ENCODE peak calls at places on chromosome X, in four cellular contexts. I is thoracic aorta, T is heart left ventricle, W is tibial nerve. F is an unnamed sample. For H3K4me1, the result is how much of the 10 kb centered on the place peaks cover.

GRCh38 chrX:39409246-39409917 is 608.1 kb downstream of the MID1IP1 start:
- DNase-seq in I (no peak), W (no peak), T (no peak), F (no peak)

GRCh38 chrX:74371823-74372222 is 49.5 kb upstream of the SLC16A2 start:
- DNase-seq in W (no peak), T (no peak), I (no peak), F (no peak)

GRCh38 chrX:68894513-68895338 is 65.9 kb downstream of the EFNB1 start:
- DNase-seq in T (peak), W (peak), I (peak), F (peak)

GRCh38 chrX:1587161-1587560 is 4.2 kb upstream of the AKAP17A start:
- DNase-seq in T (no peak), W (no peak), I (no peak), F (no peak)

GRCh38 chrX:72094894-72095293 is 36.8 kb downstream of the RTL5 start:
- DNase-seq in T (peak), W (no peak), I (no peak), F (no peak)

GRCh38 chrX:110965409-110965808 is 130.6 kb upstream of the PAK3 start:
- DNase-seq in W (no peak), T (no peak), I (no peak), F (no peak)

GRCh38 chrX:1564750-1565683 is 26.4 kb upstream of the AKAP17A start:
- DNase-seq in W (no peak), I (no peak), T (no peak), F (no peak)

GRCh38 chrX:135707880-135708279 is 5.6 kb upstream of the CT45A1 start:
- DNase-seq in T (no peak), W (no peak), I (no peak), F (no peak)

GRCh38 chrX:17375631-17376380 is 806 bp downstream of the NHS start:
- DNase-seq in W (no peak), T (peak), I (no peak), F (no peak)

GRCh38 chrX:80181079-80181478 is 166.5 kb downstream of the TBX22 start:
- DNase-seq in T (no peak), W (no peak), I (no peak), F (no peak)

GRCh38 chrX:120514236-120514635 is 45.1 kb upstream of the LAMP2 start:
- DNase-seq in T (no peak), I (no peak), W (no peak), F (no peak)

GRCh38 chrX:46407036-46407752 is 138.0 kb downstream of the ZNF674 start:
- DNase-seq in W (no peak), I (no peak), T (no peak), F (no peak)

GRCh38 chrX:69988955-69989394 is 60.8 kb downstream of the AWAT2 start:
- DNase-seq in T (peak), I (no peak), W (no peak), F (no peak)

GRCh38 chrX:64204701-64205440 is 637 bp downstream of the AMER1 start:
- DNase-seq in I (no peak), W (peak), T (peak), F (peak)

GRCh38 chrX:74286950-74287349 is 17.0 kb upstream of the ZCCHC13 start:
- DNase-seq in W (no peak), I (no peak), T (no peak), F (no peak)

GRCh38 chrX:150084474-150085229 is 146.4 kb upstream of the EOLA2 start:
- DNase-seq in W (no peak), T (no peak), I (no peak), F (no peak)

GRCh38 chrX:78019586-78020483 is 50.4 kb upstream of the PGAM4 start:
- DNase-seq in I (no peak), W (no peak), T (no peak), F (no peak)

GRCh38 chrX:1215123-1215823 is 2.8 kb upstream of the CRLF2 start:
- DNase-seq in W (no peak), T (no peak), I (no peak), F (no peak)

GRCh38 chrX:138858438-138858837 is 146.9 kb upstream of the FGF13 start:
- DNase-seq in T (no peak), I (no peak), W (no peak), F (no peak)

GRCh38 chrX:49761481-49761880 is 65.7 kb upstream of the PAGE1 start:
- DNase-seq in T (no peak), W (no peak), I (no peak), F (no peak)

GRCh38 chrX:144791298-144791697 is 456.0 kb upstream of the SPANXN1 start:
- DNase-seq in T (no peak), I (no peak), W (no peak), F (no peak)

GRCh38 chrX:151750511-151750910 is 16.0 kb downstream of the CNGA2 start:
- DNase-seq in T (no peak), I (no peak), W (no peak), F (no peak)

GRCh38 chrX:130878350-130879341 is 24.4 kb downstream of the ENOX2 start:
- DNase-seq in I (no peak), W (no peak), T (no peak), F (no peak)

GRCh38 chrX:13533726-13534125 is 35.7 kb upstream of the EGFL6 start:
- DNase-seq in T (no peak), I (no peak), W (no peak), F (no peak)

GRCh38 chrX:23953908-23954269 is 46.1 kb downstream of the CXorf58 start:
- DNase-seq in W (no peak), T (no peak), I (no peak), F (no peak)

GRCh38 chrX:137051978-137052640 is 18.3 kb upstream of the GPR101 start:
- DNase-seq in T (peak), I (no peak), W (peak), F (peak)

GRCh38 chrX:100410083-100410590 is at the start of gene PCDH19:
- DNase-seq in I (no peak), T (peak), W (peak), F (peak)

GRCh38 chrX:72255445-72255844 is 16.6 kb upstream of the ERCC6L start:
- DNase-seq in W (no peak), I (no peak), T (no peak), F (no peak)

GRCh38 chrX:88828011-88828410 is 81.0 kb downstream of the CPXCR1 start:
- DNase-seq in I (no peak), W (no peak), T (no peak), F (no peak)

GRCh38 chrX:142250502-142250901 is 45.4 kb upstream of the MAGEC2 start:
- DNase-seq in W (no peak), T (no peak), I (no peak), F (no peak)

GRCh38 chrX:18833071-18833731 is 125.8 kb downstream of the PPEF1 start:
- DNase-seq in T (peak), I (peak), W (peak), F (peak)

GRCh38 chrX:85851418-85851817 is 195.9 kb downstream of the CHM start:
- DNase-seq in W (no peak), T (no peak), I (no peak), F (no peak)

GRCh38 chrX:114932550-114932949 is 84.9 kb downstream of the IL13RA2 start:
- DNase-seq in W (no peak), I (no peak), T (no peak), F (no peak)

GRCh38 chrX:3160771-3161170 is 119.5 kb downstream of the ARSF start:
- DNase-seq in W (no peak), I (no peak), T (no peak), F (no peak)

GRCh38 chrX:129717902-129718301 is 20.9 kb upstream of the XPNPEP2 start:
- DNase-seq in I (peak), W (peak), T (no peak), F (peak)

GRCh38 chrX:114583646-114584433 is at the start of gene HTR2C:
- DNase-seq in I (no peak), W (no peak), T (no peak), F (no peak)

GRCh38 chrX:2608638-2609430 is 82.3 kb upstream of the CD99 start:
- DNase-seq in T (peak), W (peak), I (peak), F (peak)

GRCh38 chrX:43756076-43756475 is 100.0 kb downstream of the MAOA start:
- DNase-seq in T (no peak), W (no peak), I (no peak), F (no peak)
- TF ChIP-seq CTCF in T (no peak), W (no peak), I (no peak), F (no peak)

GRCh38 chrX:57595381-57595811 is 3.6 kb downstream of the ZXDB start:
- DNase-seq in W (no peak), I (no peak), T (no peak), F (peak)

DNA sequence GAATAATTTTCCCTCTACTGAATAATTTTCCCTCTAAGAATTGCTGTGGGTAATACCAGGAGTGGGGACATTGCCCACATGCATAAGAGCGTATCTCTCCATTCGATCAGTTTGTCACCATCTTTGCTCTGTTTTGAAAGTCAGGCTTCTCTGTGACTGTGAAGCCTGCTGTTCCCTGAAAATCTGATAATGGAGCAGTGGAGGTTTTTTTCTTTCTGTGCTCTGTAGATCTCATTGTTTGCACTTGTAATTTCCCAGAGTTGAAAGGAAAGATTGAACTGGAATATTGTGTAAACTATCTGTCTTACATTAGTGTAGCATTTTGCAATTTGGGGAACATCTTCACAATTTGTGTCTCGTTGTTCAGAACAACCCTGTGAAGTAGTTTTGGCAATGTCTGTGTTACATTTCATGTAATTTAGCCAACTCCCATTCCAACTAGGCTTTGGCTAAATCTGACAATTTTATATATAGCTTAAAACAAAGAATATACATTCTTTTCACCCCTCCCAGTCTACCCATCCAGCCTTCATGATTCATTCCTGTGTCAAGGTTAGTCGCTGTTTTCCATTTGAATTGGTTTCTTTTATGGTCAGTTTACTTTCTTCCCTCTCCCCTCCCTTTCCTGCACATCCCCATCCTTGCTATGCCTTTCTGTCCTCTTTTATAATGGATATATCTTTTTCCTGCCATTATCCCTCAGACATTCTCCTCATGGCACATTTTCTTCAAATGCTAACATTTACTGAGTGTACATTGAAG is 4.5 kb downstream of the ZXDB start:
- DNase-seq in T (no peak), I (no peak), W (no peak), F (no peak)
- H3K27ac ChIP-seq in T (peak), I (peak), W (peak), F (peak)

GRCh38 chrX:41118156-41118555 is 32.9 kb downstream of the USP9X start:
- DNase-seq in T (no peak), W (no peak), I (no peak), F (no peak)

GRCh38 chrX:41122664-41123257 is 37.5 kb downstream of the USP9X start:
- DNase-seq in T (no peak), W (no peak), I (no peak), F (no peak)

GRCh38 chrX:41116948-41117347 is 31.7 kb downstream of the USP9X start:
- DNase-seq in W (no peak), I (no peak), T (no peak), F (no peak)

GRCh38 chrX:41121766-41122165 is 36.5 kb downstream of the USP9X start:
- DNase-seq in W (no peak), T (no peak), I (no peak), F (no peak)

DNA sequence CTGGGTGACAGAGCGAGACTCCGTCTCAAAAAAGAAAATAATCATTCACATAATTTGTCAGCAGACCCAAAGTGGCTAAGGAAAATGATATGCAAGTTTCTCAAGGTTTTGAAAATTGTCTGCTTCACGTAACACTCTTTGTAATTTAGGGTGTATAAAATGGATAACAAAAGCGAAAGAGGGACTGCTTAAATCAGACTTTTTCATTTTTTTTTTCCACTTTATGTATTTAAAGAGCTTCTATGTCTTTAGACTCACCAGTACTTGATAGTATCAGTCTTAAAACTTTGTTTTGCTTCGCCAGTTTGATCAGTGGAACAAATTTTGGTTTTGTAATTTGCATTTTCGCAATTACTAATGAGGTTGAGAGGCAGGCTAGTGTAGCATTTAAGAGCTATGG is 34.6 kb downstream of the USP9X start:
- DNase-seq in W (no peak), I (no peak), T (no peak), F (no peak)
- H3K4me1 ChIP-seq in W (under half), I (under half), T (under half), F (under half)

DNA sequence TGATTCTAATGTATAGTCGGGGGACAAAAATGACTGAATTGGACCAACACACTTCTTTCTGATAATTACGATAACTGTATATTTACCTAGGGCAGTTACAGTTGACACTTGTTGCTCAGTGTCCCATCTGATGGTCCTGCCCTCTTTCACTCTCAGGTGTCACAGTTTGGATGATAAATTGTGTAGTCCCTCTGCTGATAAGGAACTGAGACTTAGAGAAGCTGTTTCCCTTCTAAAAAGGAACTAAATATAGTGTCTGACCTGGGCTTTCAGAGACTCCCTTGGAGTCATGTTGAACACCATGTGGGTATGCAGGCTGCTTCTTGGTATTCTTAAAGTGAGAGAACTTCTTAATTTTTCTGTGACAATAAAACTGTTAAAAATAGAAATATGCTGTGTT is 23.7 kb upstream of the PNPLA4 start:
- DNase-seq in W (no peak), T (no peak), I (no peak), F (no peak)
- TF ChIP-seq CTCF in W (no peak), T (no peak), I (no peak), F (no peak)

DNA sequence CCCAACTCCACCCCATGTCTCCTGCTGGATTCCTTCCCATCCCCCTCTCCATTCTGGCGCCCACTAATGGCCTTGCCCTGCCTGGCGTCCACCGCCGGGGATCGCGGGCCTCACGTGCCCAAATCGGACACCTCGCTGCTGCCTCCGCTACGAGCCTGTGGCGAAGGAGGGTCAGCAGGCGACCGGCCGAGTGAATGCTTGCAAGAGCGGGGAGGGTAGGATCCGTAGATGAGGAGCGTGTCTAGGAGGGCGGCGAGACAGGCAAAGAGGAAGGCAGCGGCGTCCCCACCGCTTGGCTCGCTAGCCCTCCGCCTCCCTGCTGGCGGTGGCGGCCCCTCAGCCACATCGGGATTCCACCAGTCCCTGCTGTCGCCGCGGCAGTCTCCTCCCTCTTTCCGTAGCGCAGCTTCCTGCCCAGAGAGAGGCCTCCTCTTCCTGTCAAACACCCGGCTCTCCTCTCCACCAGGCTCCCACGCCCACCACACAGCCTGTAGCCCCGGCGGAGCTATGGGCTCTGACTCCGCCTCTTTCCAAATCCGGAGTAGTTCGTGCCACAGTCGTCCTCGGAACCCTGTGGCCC is at the start of gene SPIN2B:
- DNase-seq in W (peak), T (peak), I (peak), F (peak)
- H3K27ac ChIP-seq in W (peak), T (peak), I (peak), F (peak)

GRCh38 chrX:153477901-153478300 is 7.5 kb upstream of the HAUS7 start:
- DNase-seq in W (no peak), T (no peak), I (no peak), F (peak)
- H3K4me1 ChIP-seq in W (under half), T (under half), I (half or more), F (under half)